ENCODE peak calls at places on chromosomes 4 and X, in five cellular contexts. Y is AG10803, C is activated T-cell treated with anti-CD3 and anti-CD28 coated beads for 1 hour, W is brain pericyte, L is PC-3. E is an unnamed sample.

GRCh38 chr4:182261651-182262223 is 18.5 kb downstream of the TENM3 start:
- DNase-seq in L (no peak), Y (no peak), W (no peak), C (no peak), E (peak)

GRCh38 chr4:177810210-177810609 is 368.0 kb upstream of the AGA start:
- DNase-seq in W (no peak), Y (no peak), C (no peak), L (no peak), E (no peak)

GRCh38 chr4:12723849-12724447 is 760.2 kb downstream of the RAB28 start:
- DNase-seq in W (no peak), C (no peak), L (no peak), Y (no peak), E (no peak)

GRCh38 chr4:95294291-95294690 is 254.5 kb downstream of the UNC5C start:
- DNase-seq in L (no peak), C (no peak), Y (no peak), W (no peak), E (no peak)

GRCh38 chrX:40100141-40100536 is 2.4 kb upstream of the BCOR start:
- DNase-seq in W (no peak), L (peak), Y (no peak), C (no peak), E (peak)

GRCh38 chrX:19070555-19070994 is 51.7 kb downstream of the ADGRG2 start:
- DNase-seq in W (no peak), L (no peak), C (no peak), Y (no peak), E (no peak)

GRCh38 chr4:91113130-91113706 is 986.0 kb downstream of the CCSER1 start:
- DNase-seq in W (no peak), Y (no peak), C (no peak), L (peak), E (peak)

GRCh38 chr4:98994474-98995182 is 893 bp upstream of the METAP1 start:
- DNase-seq in L (no peak), C (no peak), Y (peak), W (no peak), E (no peak)

GRCh38 chr4:163534056-163534455 is 39.6 kb downstream of the TMA16 start:
- DNase-seq in L (no peak), C (no peak), W (no peak), Y (no peak), E (no peak)

GRCh38 chrX:1486749-1487361 is 34.1 kb upstream of the ASMTL start:
- DNase-seq in W (no peak), Y (no peak), L (no peak), C (no peak), E (no peak)

GRCh38 chr4:183182873-183183725 is 84.0 kb downstream of the WWC2 start:
- DNase-seq in L (peak), W (no peak), Y (peak), C (no peak), E (peak)

GRCh38 chrX:19554786-19555185 is 39.5 kb upstream of the MAP3K15 start:
- DNase-seq in L (peak), C (no peak), W (no peak), Y (peak), E (peak)

GRCh38 chr4:4694296-4694772 is 152.5 kb upstream of the STX18 start:
- DNase-seq in C (no peak), L (no peak), Y (peak), W (no peak), E (no peak)

E was measured in mammary epithelial cell.